ENCODE peak calls at places on chromosomes 16 and 17, in seven cellular contexts. X, J, R, A, H, V and Q are unnamed samples.

GRCh38 chr17:34645636-34646035 is 66.3 kb downstream of the TMEM132E start:
- DNase-seq in X (no peak), J (peak; percentile 47), R (no peak), A (peak; percentile 87), H (no peak), V (no peak), Q (no peak)

GRCh38 chr17:72118588-72119279 is 2.1 kb upstream of the SOX9 start:
- DNase-seq in X (no peak), J (peak; percentile 84), R (no peak), A (peak; percentile 58), H (peak; percentile 74), V (no peak), Q (no peak)

GRCh38 chr17:78130439-78131101 is at the start of gene TMC8:
- DNase-seq in X (peak; percentile 61), J (no peak), R (peak; percentile 73), A (no peak), H (no peak), V (no peak), Q (no peak)

GRCh38 chr16:57508084-57508425 is 21.8 kb upstream of the DOK4 start:
- DNase-seq in X (no peak), J (no peak), R (no peak), A (no peak), H (no peak), V (no peak), Q (no peak)

GRCh38 chr17:7587831-7588230 is 2.1 kb downstream of the SOX15 start:
- DNase-seq in X (no peak), J (no peak), R (no peak), A (no peak), H (no peak), V (no peak), Q (no peak)

GRCh38 chr16:1745181-1745899 is 26.0 kb downstream of the NME3 start:
- DNase-seq in X (no peak), J (no peak), R (no peak), A (no peak), H (no peak), V (no peak), Q (no peak)

GRCh38 chr17:67326440-67326839 is 39.9 kb downstream of the PSMD12 start:
- DNase-seq in X (no peak), J (no peak), R (no peak), A (no peak), H (no peak), V (no peak), Q (no peak)

GRCh38 chr17:44348234-44348987 is 3.3 kb downstream of the GRN start:
- DNase-seq in X (no peak), J (no peak), R (no peak), A (no peak), H (no peak), V (no peak), Q (no peak)

GRCh38 chr16:20763461-20764232 is at the start of gene ACSM3:
- DNase-seq in X (peak; percentile 32), J (peak; percentile 89), R (peak; percentile 58), A (peak; percentile 55), H (peak; percentile 70), V (no peak), Q (no peak)

GRCh38 chr16:66240996-66241395 is 125.5 kb upstream of the CDH5 start:
- DNase-seq in X (no peak), J (no peak), R (no peak), A (no peak), H (no peak), V (no peak), Q (no peak)

GRCh38 chr17:80694992-80695912 is 150.6 kb downstream of the RPTOR start:
- DNase-seq in X (no peak), J (peak; percentile 43), R (no peak), A (peak; percentile 47), H (no peak), V (no peak), Q (no peak)

GRCh38 chr16:57970971-57971370 is at the start of gene CNGB1:
- DNase-seq in X (no peak), J (no peak), R (no peak), A (no peak), H (no peak), V (no peak), Q (no peak)

GRCh38 chr17:29176500-29177351 is 3.5 kb downstream of the MYO18A start:
- DNase-seq in X (no peak), J (peak; percentile 67), R (peak; percentile 44), A (peak; percentile 90), H (no peak), V (no peak), Q (no peak)

GRCh38 chr16:50269769-50270509 is 3.6 kb downstream of the ADCY7 start:
- DNase-seq in X (no peak), J (no peak), R (no peak), A (no peak), H (no peak), V (no peak), Q (no peak)

GRCh38 chr17:42071810-42072209 is 21.4 kb upstream of the C17orf113 start:
- DNase-seq in X (no peak), J (no peak), R (no peak), A (no peak), H (no peak), V (no peak), Q (no peak)

GRCh38 chr16:83581994-83582747 is 225.6 kb upstream of the HSBP1 start:
- DNase-seq in X (no peak), J (no peak), R (no peak), A (no peak), H (no peak), V (no peak), Q (no peak)

GRCh38 chr16:26334218-26335111 is 642.7 kb downstream of the HS3ST4 start:
- DNase-seq in X (no peak), J (no peak), R (no peak), A (no peak), H (no peak), V (no peak), Q (no peak)

GRCh38 chr17:81432873-81433451 is 37.7 kb downstream of the BAHCC1 start:
- DNase-seq in X (no peak), J (no peak), R (no peak), A (peak; percentile 92), H (no peak), V (no peak), Q (no peak)

GRCh38 chr17:77566566-77566965 is 391.9 kb upstream of the TNRC6C start:
- DNase-seq in X (no peak), J (no peak), R (no peak), A (no peak), H (no peak), V (no peak), Q (no peak)